ENCODE peak calls at places on chromosome 11, in seven cellular contexts. One of them, this sample, is unnamed.

GRCh38 chr11:116901211-116901610 is 63.8 kb upstream of the APOA1 start:
- DNase-seq in Peyer's patch: no peak
- DNase-seq in uterus: no peak
- DNase-seq in IMR-90: no peak
- DNase-seq in A549: no peak
- DNase-seq in transverse colon: no peak
- DNase-seq in body of pancreas: no peak
- DNase-seq in this sample: no peak

GRCh38 chr11:297666-298405 is 1.5 kb downstream of the IFITM5 start:
- DNase-seq in IMR-90: no peak
- DNase-seq in A549: no peak
- DNase-seq in transverse colon: no peak
- DNase-seq in body of pancreas: peak
- DNase-seq in Peyer's patch: peak
- DNase-seq in uterus: no peak
- DNase-seq in this sample: no peak

GRCh38 chr11:62923634-62924411 is 2.7 kb upstream of the CHRM1 start:
- DNase-seq in A549: no peak
- DNase-seq in Peyer's patch: no peak
- DNase-seq in body of pancreas: peak
- DNase-seq in IMR-90: no peak
- DNase-seq in uterus: no peak
- DNase-seq in transverse colon: no peak
- DNase-seq in this sample: no peak

GRCh38 chr11:128766687-128767086 is 72.8 kb downstream of the FLI1 start:
- DNase-seq in transverse colon: no peak
- DNase-seq in Peyer's patch: no peak
- DNase-seq in A549: no peak
- DNase-seq in body of pancreas: peak
- DNase-seq in uterus: peak
- DNase-seq in IMR-90: no peak
- DNase-seq in this sample: no peak

GRCh38 chr11:45263773-45264172 is 22.4 kb downstream of the SYT13 start:
- DNase-seq in body of pancreas: no peak
- DNase-seq in IMR-90: no peak
- DNase-seq in Peyer's patch: no peak
- DNase-seq in uterus: no peak
- DNase-seq in transverse colon: no peak
- DNase-seq in A549: no peak
- DNase-seq in this sample: no peak

GRCh38 chr11:64349404-64349803 is 9.4 kb downstream of the CCDC88B start:
- DNase-seq in transverse colon: no peak
- DNase-seq in A549: no peak
- DNase-seq in uterus: no peak
- DNase-seq in Peyer's patch: no peak
- DNase-seq in body of pancreas: no peak
- DNase-seq in IMR-90: no peak
- DNase-seq in this sample: no peak

GRCh38 chr11:17498058-17498457 is 21.4 kb upstream of the ABCC8 start:
- DNase-seq in body of pancreas: no peak
- DNase-seq in A549: no peak
- DNase-seq in Peyer's patch: no peak
- DNase-seq in transverse colon: peak
- DNase-seq in uterus: no peak
- DNase-seq in IMR-90: no peak
- DNase-seq in this sample: no peak

GRCh38 chr11:78032090-78032489 is 9.0 kb upstream of the KCTD14 start:
- DNase-seq in transverse colon: no peak
- DNase-seq in A549: no peak
- DNase-seq in IMR-90: no peak
- DNase-seq in uterus: no peak
- DNase-seq in Peyer's patch: no peak
- DNase-seq in body of pancreas: peak
- DNase-seq in this sample: no peak

GRCh38 chr11:25771605-25772004 is 560.3 kb upstream of the ANO3 start:
- DNase-seq in transverse colon: no peak
- DNase-seq in uterus: no peak
- DNase-seq in body of pancreas: no peak
- DNase-seq in A549: no peak
- DNase-seq in Peyer's patch: no peak
- DNase-seq in IMR-90: no peak
- DNase-seq in this sample: no peak

GRCh38 chr11:4610258-4610935 is 2.4 kb upstream of the TRIM68 start:
- DNase-seq in A549: no peak
- DNase-seq in Peyer's patch: no peak
- DNase-seq in transverse colon: no peak
- DNase-seq in IMR-90: peak
- DNase-seq in body of pancreas: no peak
- DNase-seq in uterus: no peak
- DNase-seq in this sample: no peak

GRCh38 chr11:16776716-16777115 is 38.3 kb downstream of the C11orf58 start:
- DNase-seq in Peyer's patch: no peak
- DNase-seq in IMR-90: peak
- DNase-seq in transverse colon: no peak
- DNase-seq in body of pancreas: no peak
- DNase-seq in A549: no peak
- DNase-seq in uterus: no peak
- DNase-seq in this sample: no peak

GRCh38 chr11:10392680-10393079 is 62.4 kb upstream of the AMPD3 start:
- DNase-seq in Peyer's patch: no peak
- DNase-seq in IMR-90: peak
- DNase-seq in A549: no peak
- DNase-seq in uterus: no peak
- DNase-seq in transverse colon: no peak
- DNase-seq in body of pancreas: no peak
- DNase-seq in this sample: peak

GRCh38 chr11:79059171-79059570 is 381.7 kb downstream of the TENM4 start:
- DNase-seq in IMR-90: no peak
- DNase-seq in A549: no peak
- DNase-seq in Peyer's patch: no peak
- DNase-seq in transverse colon: no peak
- DNase-seq in body of pancreas: no peak
- DNase-seq in uterus: no peak
- DNase-seq in this sample: no peak

GRCh38 chr11:121536116-121536515 is 83.3 kb upstream of the SORL1-AS1 start:
- DNase-seq in IMR-90: no peak
- DNase-seq in Peyer's patch: no peak
- DNase-seq in body of pancreas: no peak
- DNase-seq in A549: no peak
- DNase-seq in uterus: no peak
- DNase-seq in transverse colon: no peak
- DNase-seq in this sample: no peak

GRCh38 chr11:46360878-46361277 is 13.6 kb downstream of the DGKZ start:
- DNase-seq in Peyer's patch: no peak
- DNase-seq in uterus: no peak
- DNase-seq in body of pancreas: no peak
- DNase-seq in transverse colon: no peak
- DNase-seq in A549: no peak
- DNase-seq in IMR-90: no peak
- DNase-seq in this sample: no peak

GRCh38 chr11:114154271-114155047 is 94.9 kb downstream of the ZBTB16 start:
- DNase-seq in body of pancreas: peak
- DNase-seq in uterus: no peak
- DNase-seq in Peyer's patch: no peak
- DNase-seq in A549: no peak
- DNase-seq in transverse colon: no peak
- DNase-seq in IMR-90: no peak
- DNase-seq in this sample: peak

GRCh38 chr11:123532131-123532530 is 102.1 kb downstream of the GRAMD1B start:
- DNase-seq in IMR-90: no peak
- DNase-seq in transverse colon: no peak
- DNase-seq in uterus: no peak
- DNase-seq in body of pancreas: no peak
- DNase-seq in A549: no peak
- DNase-seq in Peyer's patch: no peak
- DNase-seq in this sample: no peak

GRCh38 chr11:124481365-124482323 is 36.1 kb upstream of the OR8B8 start:
- DNase-seq in body of pancreas: no peak
- DNase-seq in IMR-90: peak
- DNase-seq in uterus: no peak
- DNase-seq in A549: peak
- DNase-seq in transverse colon: no peak
- DNase-seq in Peyer's patch: no peak
- DNase-seq in this sample: no peak

GRCh38 chr11:134915212-134915611 is 503.2 kb upstream of the B3GAT1 start:
- DNase-seq in transverse colon: no peak
- DNase-seq in body of pancreas: peak
- DNase-seq in Peyer's patch: no peak
- DNase-seq in A549: no peak
- DNase-seq in IMR-90: no peak
- DNase-seq in uterus: peak
- DNase-seq in this sample: no peak

GRCh38 chr11:110818032-110818687 is 105.9 kb upstream of the ARHGAP20 start:
- DNase-seq in transverse colon: no peak
- DNase-seq in A549: no peak
- DNase-seq in Peyer's patch: no peak
- DNase-seq in body of pancreas: no peak
- DNase-seq in IMR-90: peak
- DNase-seq in uterus: no peak
- DNase-seq in this sample: no peak

GRCh38 chr11:62420882-62421281 is 2.0 kb downstream of the SCGB1A1 start:
- DNase-seq in body of pancreas: no peak
- DNase-seq in uterus: no peak
- DNase-seq in transverse colon: no peak
- DNase-seq in Peyer's patch: no peak
- DNase-seq in IMR-90: no peak
- DNase-seq in A549: no peak
- DNase-seq in this sample: no peak

GRCh38 chr11:44775366-44776356 is 48.9 kb downstream of the TSPAN18 start:
- DNase-seq in transverse colon: peak
- DNase-seq in uterus: peak
- DNase-seq in body of pancreas: peak
- DNase-seq in IMR-90: peak
- DNase-seq in A549: peak
- DNase-seq in Peyer's patch: peak
- DNase-seq in this sample: no peak

GRCh38 chr11:1078191-1078601 is 3.5 kb downstream of the MUC2 start:
- DNase-seq in A549: no peak
- DNase-seq in body of pancreas: peak
- DNase-seq in Peyer's patch: no peak
- DNase-seq in uterus: no peak
- DNase-seq in transverse colon: no peak
- DNase-seq in IMR-90: no peak
- DNase-seq in this sample: peak

DNA sequence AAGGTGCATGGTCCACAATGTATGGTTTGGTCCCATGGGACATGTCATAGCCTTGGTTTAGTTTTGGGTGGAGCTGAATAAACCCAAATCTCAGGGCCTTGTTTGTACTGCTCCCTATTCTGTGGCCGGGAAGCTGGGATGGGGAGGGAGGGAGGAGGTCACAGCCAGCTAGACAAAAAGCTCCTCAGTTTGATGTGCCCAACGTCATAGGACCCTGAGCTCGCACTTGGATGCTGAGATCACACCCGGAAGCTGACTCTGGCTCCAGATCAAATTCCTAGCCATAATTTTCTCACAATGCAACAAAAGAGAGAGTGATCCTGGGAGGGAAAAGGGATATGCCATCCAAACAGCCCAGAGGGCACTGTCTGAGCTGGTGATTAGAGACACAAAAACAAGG is 1.5 kb downstream of the HSPB2 start:
- DNase-seq in A549: no peak
- DNase-seq in IMR-90: peak
- DNase-seq in transverse colon: no peak
- DNase-seq in uterus: peak
- DNase-seq in Peyer's patch: no peak
- DNase-seq in body of pancreas: peak
- DNase-seq in this sample: peak
- TF ChIP-seq POLR2A in A549: no peak
- TF ChIP-seq POLR2A in IMR-90: no peak
- TF ChIP-seq POLR2A in transverse colon: peak
- TF ChIP-seq POLR2A in uterus: peak
- TF ChIP-seq POLR2A in Peyer's patch: no peak
- TF ChIP-seq POLR2A in body of pancreas: peak
- TF ChIP-seq POLR2A in this sample: no peak

GRCh38 chr11:12224537-12224893 is 114.1 kb downstream of the MICAL2 start:
- DNase-seq in IMR-90: peak
- DNase-seq in transverse colon: peak
- DNase-seq in uterus: peak
- DNase-seq in Peyer's patch: peak
- DNase-seq in body of pancreas: peak
- DNase-seq in A549: no peak
- DNase-seq in this sample: peak
- H3K4me3 ChIP-seq in IMR-90: no peak
- H3K4me3 ChIP-seq in transverse colon: no peak
- H3K4me3 ChIP-seq in uterus: no peak
- H3K4me3 ChIP-seq in Peyer's patch: no peak
- H3K4me3 ChIP-seq in body of pancreas: no peak
- H3K4me3 ChIP-seq in A549: no peak
- H3K4me3 ChIP-seq in this sample: no peak

DNA sequence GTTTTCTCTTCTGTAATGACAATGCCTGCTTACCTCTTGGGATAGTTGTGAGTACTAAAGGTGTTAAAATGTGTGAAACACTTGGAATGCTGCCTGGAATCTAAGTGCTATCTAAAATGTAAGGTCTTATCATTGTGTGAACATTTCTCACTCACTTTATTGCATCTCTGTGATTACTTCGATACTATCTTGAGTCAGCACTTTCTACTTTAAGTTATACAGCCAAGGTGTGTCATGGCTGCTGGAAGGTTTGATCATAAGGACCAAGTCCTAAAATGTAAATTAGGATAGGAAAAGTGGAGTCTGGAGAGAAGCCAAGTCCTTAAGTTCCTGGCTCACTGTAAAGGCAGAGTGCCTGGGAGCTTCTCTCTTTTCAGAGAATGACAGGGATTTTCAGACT is 12.3 kb downstream of the GLYATL2 start:
- DNase-seq in A549: no peak
- DNase-seq in IMR-90: no peak
- DNase-seq in Peyer's patch: no peak
- DNase-seq in transverse colon: peak
- DNase-seq in body of pancreas: no peak
- DNase-seq in uterus: no peak
- DNase-seq in this sample: no peak
- TF ChIP-seq POLR2A in A549: no peak
- TF ChIP-seq POLR2A in IMR-90: no peak
- TF ChIP-seq POLR2A in Peyer's patch: no peak
- TF ChIP-seq POLR2A in transverse colon: no peak
- TF ChIP-seq POLR2A in body of pancreas: no peak
- TF ChIP-seq POLR2A in uterus: no peak
- TF ChIP-seq POLR2A in this sample: no peak

GRCh38 chr11:75570559-75571139 is 8.6 kb downstream of the SERPINH1 start:
- DNase-seq in body of pancreas: no peak
- DNase-seq in transverse colon: no peak
- DNase-seq in A549: no peak
- DNase-seq in IMR-90: no peak
- DNase-seq in Peyer's patch: no peak
- DNase-seq in uterus: no peak
- DNase-seq in this sample: no peak

GRCh38 chr11:75572744-75573143 is 10.7 kb downstream of the SERPINH1 start:
- DNase-seq in A549: no peak
- DNase-seq in transverse colon: no peak
- DNase-seq in Peyer's patch: no peak
- DNase-seq in IMR-90: no peak
- DNase-seq in body of pancreas: no peak
- DNase-seq in uterus: no peak
- DNase-seq in this sample: no peak

GRCh38 chr11:75574698-75575265 is 12.7 kb downstream of the SERPINH1 start:
- DNase-seq in uterus: no peak
- DNase-seq in body of pancreas: no peak
- DNase-seq in A549: no peak
- DNase-seq in IMR-90: no peak
- DNase-seq in transverse colon: no peak
- DNase-seq in Peyer's patch: no peak
- DNase-seq in this sample: no peak

GRCh38 chr11:75568616-75569219 is 6.7 kb downstream of the SERPINH1 start:
- DNase-seq in body of pancreas: no peak
- DNase-seq in A549: no peak
- DNase-seq in Peyer's patch: no peak
- DNase-seq in uterus: no peak
- DNase-seq in IMR-90: no peak
- DNase-seq in transverse colon: no peak
- DNase-seq in this sample: no peak

GRCh38 chr11:75571625-75572024 is 9.6 kb downstream of the SERPINH1 start:
- DNase-seq in IMR-90: no peak
- DNase-seq in Peyer's patch: no peak
- DNase-seq in uterus: no peak
- DNase-seq in transverse colon: no peak
- DNase-seq in body of pancreas: no peak
- DNase-seq in A549: no peak
- DNase-seq in this sample: no peak
- H3K4me3 ChIP-seq in IMR-90: no peak
- H3K4me3 ChIP-seq in Peyer's patch: no peak
- H3K4me3 ChIP-seq in uterus: no peak
- H3K4me3 ChIP-seq in transverse colon: no peak
- H3K4me3 ChIP-seq in body of pancreas: no peak
- H3K4me3 ChIP-seq in A549: no peak
- H3K4me3 ChIP-seq in this sample: no peak

This sample was measured in ovary.